ENCODE peak calls at places on chromosomes 6 and 20, in seven cellular contexts. Z, P, Q, U, X, V and S are unnamed samples.

GRCh38 chr20:1813101-1813529 is 82.1 kb upstream of the SIRPA start:
- DNase-seq in U (no peak), Q (peak; percentile 87), V (no peak), P (no peak), X (no peak), Z (peak; percentile 78), S (peak; percentile 65)

GRCh38 chr6:66210964-66211363 is 503.9 kb upstream of the EYS start:
- DNase-seq in V (no peak), X (peak; percentile 8), P (peak; percentile 6), Q (no peak), U (no peak), Z (no peak), S (no peak)

GRCh38 chr6:167906899-167907298 is 80.2 kb downstream of the AFDN start:
- DNase-seq in P (no peak), U (no peak), Q (no peak), X (no peak), Z (peak; percentile 89), V (no peak), S (peak; percentile 76)

GRCh38 chr6:84615113-84615850 is 149.1 kb downstream of the TBX18 start:
- DNase-seq in P (no peak), X (no peak), Z (no peak), V (no peak), U (no peak), Q (no peak), S (no peak)

GRCh38 chr6:56220078-56220477 is 27.3 kb downstream of the COL21A1 start:
- DNase-seq in Z (no peak), Q (no peak), U (no peak), V (no peak), X (no peak), P (no peak), S (no peak)

GRCh38 chr6:5103250-5103649 is 18.1 kb downstream of the PPP1R3G start:
- DNase-seq in Q (no peak), Z (no peak), P (no peak), X (no peak), U (no peak), V (no peak), S (peak; percentile 4)

GRCh38 chr20:8718214-8718613 is 350.7 kb upstream of the PLCB4 start:
- DNase-seq in Q (no peak), U (no peak), V (no peak), Z (no peak), X (no peak), P (no peak), S (no peak)

GRCh38 chr6:116556814-116557403 is 3.4 kb downstream of the CALHM4 start:
- DNase-seq in U (no peak), Q (no peak), V (no peak), X (no peak), P (no peak), Z (no peak), S (no peak)

GRCh38 chr20:346640-347316 is at the start of gene NRSN2:
- DNase-seq in U (peak; percentile 83), Z (no peak), Q (peak; percentile 86), P (peak; percentile 65), V (peak; percentile 70), X (peak; percentile 65), S (peak; percentile 41)

GRCh38 chr6:8194499-8194898 is 92.2 kb upstream of the EEF1E1 start:
- DNase-seq in V (no peak), Z (no peak), X (no peak), P (no peak), U (no peak), Q (no peak), S (no peak)

GRCh38 chr6:155347800-155348199 is 33.5 kb upstream of the TFB1M start:
- DNase-seq in V (no peak), Z (no peak), Q (no peak), U (no peak), X (no peak), P (no peak), S (no peak)

GRCh38 chr6:4575724-4576123 is 200.5 kb upstream of the CDYL start:
- DNase-seq in X (no peak), V (no peak), U (no peak), Z (no peak), P (no peak), Q (no peak), S (no peak)

GRCh38 chr6:34587325-34587724 is 31.2 kb upstream of the SPDEF start:
- DNase-seq in X (no peak), Q (peak; percentile 5), V (no peak), P (no peak), Z (no peak), U (no peak), S (peak; percentile 35)

GRCh38 chr20:14383326-14383725 is 45.9 kb upstream of the FLRT3 start:
- DNase-seq in X (no peak), U (no peak), Z (no peak), P (no peak), V (no peak), Q (no peak), S (no peak)

GRCh38 chr6:141677598-141678211 is 455.0 kb upstream of the GJE1 start:
- DNase-seq in Z (peak; percentile 37), Q (no peak), U (no peak), X (no peak), P (peak; percentile 53), V (peak; percentile 12), S (no peak)